ENCODE peak calls at places on chromosomes 6 and 20, in six cellular contexts. Z is neural progenitor cell; T is sigmoid colon; A is CD8-positive, alpha-beta T cell; I is esophagus squamous epithelium; L is A673. C is an unnamed sample.

GRCh38 chr6:141464490-141464889 is 668.2 kb upstream of the GJE1 start:
- DNase-seq in I (no peak), A (no peak), T (no peak), Z (no peak), L (no peak), C (no peak)

GRCh38 chr20:5657190-5657872 is 92.9 kb upstream of the SHLD1 start:
- DNase-seq in Z (no peak), T (peak; percentile 87), L (no peak), A (no peak), I (no peak), C (peak; percentile 76)

GRCh38 chr20:43102394-43102793 is 87.3 kb downstream of the PTPRT start:
- DNase-seq in L (peak; percentile 21), Z (peak; percentile 32), A (no peak), T (no peak), I (no peak), C (no peak)

GRCh38 chr6:47168176-47168575 is 126.0 kb upstream of the ADGRF1 start:
- DNase-seq in A (no peak), Z (no peak), I (no peak), L (peak; percentile 89), T (no peak), C (peak; percentile 60)

GRCh38 chr6:27617700-27618689 is 145.1 kb upstream of the ZNF184 start:
- DNase-seq in L (peak; percentile 70), A (no peak), I (no peak), Z (peak; percentile 60), T (no peak), C (no peak)

GRCh38 chr6:143549630-143550268 is 38.2 kb upstream of the FUCA2 start:
- DNase-seq in A (no peak), Z (no peak), L (no peak), T (no peak), I (no peak), C (no peak)

GRCh38 chr6:167537816-167538215 is 212.9 kb downstream of the TTLL2 start:
- DNase-seq in T (no peak), Z (no peak), I (no peak), A (no peak), L (no peak), C (no peak)

GRCh38 chr20:25120462-25120861 is 38.5 kb upstream of the VSX1 start:
- DNase-seq in A (no peak), L (no peak), T (no peak), I (no peak), Z (no peak), C (no peak)

GRCh38 chr20:45012682-45013302 is 46.5 kb downstream of the STK4 start:
- DNase-seq in I (no peak), A (no peak), Z (no peak), L (no peak), T (no peak), C (no peak)

GRCh38 chr6:13733178-13733851 is 21.7 kb upstream of the RANBP9 start:
- DNase-seq in I (no peak), A (no peak), T (peak; percentile 98), L (peak; percentile 72), Z (no peak), C (peak; percentile 68)

GRCh38 chr6:110085285-110085684 is 94.2 kb downstream of the WASF1 start:
- DNase-seq in L (no peak), Z (no peak), I (no peak), T (no peak), A (no peak), C (no peak)

GRCh38 chr6:34143196-34143883 is 2.5 kb downstream of the GRM4 start:
- DNase-seq in T (no peak), I (no peak), Z (no peak), A (no peak), L (no peak), C (no peak)

GRCh38 chr6:82467338-82467737 is 103.7 kb downstream of the TPBG start:
- DNase-seq in T (no peak), A (no peak), Z (no peak), I (no peak), L (no peak), C (no peak)

GRCh38 chr6:1227935-1228753 is 83.8 kb upstream of the FOXQ1 start:
- DNase-seq in L (no peak), I (no peak), Z (no peak), T (no peak), A (no peak), C (no peak)

GRCh38 chr20:47142782-47143170 is 213.7 kb downstream of the ZMYND8 start:
- DNase-seq in L (no peak), T (no peak), A (no peak), I (no peak), Z (no peak), C (peak; percentile 64)

GRCh38 chr20:57793421-57793820 is 83.6 kb upstream of the PMEPA1 start:
- DNase-seq in I (no peak), Z (no peak), A (no peak), T (no peak), L (no peak), C (no peak)

GRCh38 chr20:57791946-57792328 is 82.1 kb upstream of the PMEPA1 start:
- DNase-seq in Z (no peak), L (peak; percentile 76), I (no peak), T (no peak), A (no peak), C (no peak)

GRCh38 chr20:57794600-57795346 is 85.0 kb upstream of the PMEPA1 start:
- DNase-seq in T (no peak), I (no peak), Z (no peak), L (no peak), A (no peak), C (no peak)

GRCh38 chr20:57791178-57791945 is 81.5 kb upstream of the PMEPA1 start:
- DNase-seq in I (no peak), Z (no peak), T (peak; percentile 11), L (no peak), A (no peak), C (no peak)

GRCh38 chr20:57792386-57793095 is 82.7 kb upstream of the PMEPA1 start:
- DNase-seq in Z (no peak), T (no peak), A (no peak), L (no peak), I (no peak), C (no peak)
- H3K4me3 ChIP-seq in Z (no peak overlapping the region), T (no peak overlapping the region), A (no peak overlapping the region), L (no peak overlapping the region), I (no peak overlapping the region), C (no peak overlapping the region)

GRCh38 chr6:30282522-30282921 is 44.2 kb upstream of the TRIM39 start:
- DNase-seq in I (no peak), T (no peak), L (no peak), Z (no peak), A (no peak), C (no peak)

GRCh38 chr6:30287139-30287538 is 39.6 kb upstream of the TRIM39 start:
- DNase-seq in Z (no peak), T (no peak), L (no peak), I (no peak), A (no peak), C (no peak)

DNA sequence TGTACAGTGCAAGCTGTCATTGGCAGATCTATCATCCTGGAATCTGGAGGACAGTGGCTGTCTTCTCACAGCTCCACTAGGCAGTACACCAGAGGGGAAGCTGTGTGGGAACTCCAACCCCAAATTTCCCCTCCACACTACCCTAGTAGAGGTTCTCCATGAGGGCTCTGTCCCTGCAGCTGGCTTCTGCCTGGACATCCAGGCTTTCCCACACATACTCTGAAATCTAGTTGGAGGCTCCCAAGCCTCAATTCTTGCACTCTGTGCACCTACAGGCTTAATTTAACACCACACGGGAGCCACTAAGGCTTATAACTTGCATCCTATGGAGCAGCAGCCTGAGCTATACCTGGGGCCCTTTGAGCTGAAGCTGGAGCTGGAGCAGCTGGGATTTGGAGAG is 43.0 kb upstream of the TRIM39 start:
- DNase-seq in T (no peak), A (no peak), L (no peak), I (no peak), Z (no peak), C (no peak)
- H3K9me3 ChIP-seq in T (peaks cover 10% of the 10 kb centered on the region), A (peaks cover 21% of the 10 kb centered on the region), L (peaks cover 89% of the 10 kb centered on the region), I (peaks cover 70% of the 10 kb centered on the region), Z (peaks cover 64% of the 10 kb centered on the region), C (peaks cover 4% of the 10 kb centered on the region)

GRCh38 chr20:58224097-58224496 is 4.4 kb downstream of the ANKRD60 start:
- DNase-seq in Z (no peak), A (no peak), I (no peak), T (peak; percentile 6), L (no peak), C (no peak)

GRCh38 chr20:58224974-58225373 is 3.5 kb downstream of the ANKRD60 start:
- DNase-seq in L (no peak), A (no peak), I (no peak), Z (peak; percentile 11), T (peak; percentile 9), C (no peak)

GRCh38 chr20:58227391-58228102 is 906 bp downstream of the ANKRD60 start:
- DNase-seq in T (peak; percentile 43), L (no peak), A (no peak), Z (no peak), I (no peak), C (no peak)

GRCh38 chr20:58223358-58223941 is 5.0 kb downstream of the ANKRD60 start:
- DNase-seq in A (no peak), T (peak; percentile 34), Z (no peak), I (no peak), L (no peak), C (no peak)

DNA sequence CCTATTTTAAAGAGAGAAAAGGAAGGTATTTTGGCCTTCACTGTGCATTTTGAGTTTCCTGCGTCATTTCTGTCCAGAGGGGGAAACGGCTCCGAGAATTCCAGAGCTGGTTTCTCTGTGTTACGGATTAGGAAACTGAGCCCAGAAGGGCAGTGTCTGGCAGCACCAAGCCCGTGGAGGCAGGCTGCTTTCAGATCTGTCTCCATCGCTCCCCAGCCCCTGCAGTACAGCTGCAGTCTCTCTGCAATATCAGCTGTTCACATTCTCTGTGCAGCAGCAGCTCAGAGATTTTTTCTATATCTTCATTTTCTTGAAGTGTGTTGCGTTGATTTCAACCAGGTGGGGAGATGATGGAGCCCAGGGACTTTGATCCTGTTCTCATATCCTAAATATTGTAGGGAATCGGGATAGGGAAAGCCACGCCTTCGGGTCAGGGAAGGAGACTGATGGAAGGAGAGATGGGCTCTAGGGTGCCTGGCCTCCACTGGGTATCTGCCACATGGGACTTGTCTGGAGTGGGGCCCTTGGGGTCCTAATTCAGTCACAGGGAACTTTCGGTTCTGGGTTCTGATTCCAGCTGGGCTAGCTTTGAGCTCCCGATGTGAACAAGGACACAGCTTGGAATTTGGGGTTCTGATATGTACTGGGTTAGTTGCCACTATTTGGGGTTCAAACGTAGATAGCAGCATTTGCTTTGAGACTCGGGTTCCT is 2.8 kb downstream of the ANKRD60 start:
- DNase-seq in T (peak; percentile 30), A (no peak), I (no peak), L (no peak), Z (no peak), C (no peak)
- H3K27me3 ChIP-seq in T (peaks cover 11% of the 10 kb centered on the region), A (peaks cover 19% of the 10 kb centered on the region), I (peaks cover 6% of the 10 kb centered on the region), L (peaks cover 34% of the 10 kb centered on the region), Z (peaks cover 61% of the 10 kb centered on the region), C (no peaks in the 10 kb centered on the region)

GRCh38 chr20:51545515-51545914 is 3.0 kb upstream of the NFATC2 start:
- DNase-seq in I (no peak), L (no peak), T (no peak), A (no peak), Z (no peak), C (no peak)

GRCh38 chr20:51542033-51542893 is at the start of gene NFATC2:
- DNase-seq in Z (peak; percentile 79), L (no peak), A (peak; percentile 44), I (no peak), T (no peak), C (peak; percentile 41)

GRCh38 chr20:51542894-51543788 is 622 bp upstream of the NFATC2 start:
- DNase-seq in Z (no peak), A (no peak), I (no peak), L (no peak), T (no peak), C (no peak)

GRCh38 chr20:51540585-51540984 is 1.9 kb downstream of the NFATC2 start:
- DNase-seq in L (no peak), A (no peak), Z (no peak), I (no peak), T (no peak), C (no peak)

GRCh38 chr20:51541189-51542032 is 1.1 kb downstream of the NFATC2 start:
- DNase-seq in I (no peak), T (peak; percentile 91), A (peak; percentile 66), L (peak; percentile 62), Z (peak; percentile 69), C (peak; percentile 85)
- H3K4me3 ChIP-seq in I (peak overlapping the region; percentile 59), T (no peak overlapping the region), A (peak overlapping the region; percentile 57), L (no peak overlapping the region), Z (peak overlapping the region; percentile 62), C (peak overlapping the region; percentile 36)

C was measured in right cardiac atrium.